ENCODE peak calls at places on chromosomes 2 and 18, in five cellular contexts. Z is NCI-H1105 treated with DMSO at 0.1 percent for 48 hours; B is fibroblast of lung; E is activated CD8-positive, alpha-beta memory T cell treated with anti-CD3 and anti-CD28 coated beads for 1 hour; W is Kasumi-1. R is an unnamed sample.

GRCh38 chr2:218323526-218324472 is 31.5 kb upstream of the TMBIM1 start:
- DNase-seq in E (no peak), W (peak; percentile 62), B (peak; percentile 37), Z (peak; percentile 27), R (peak; percentile 59)

GRCh38 chr2:120436885-120437603 is 91.1 kb downstream of the INHBB start:
- DNase-seq in E (no peak), W (peak; percentile 27), Z (peak; percentile 36), B (peak; percentile 29), R (peak; percentile 86)

GRCh38 chr18:14074187-14074586 is 58.0 kb downstream of the ZNF519 start:
- DNase-seq in Z (no peak), W (peak; percentile 6), E (no peak), B (no peak), R (no peak)

GRCh38 chr18:3248670-3249359 is 1.2 kb downstream of the MYL12A start:
- DNase-seq in Z (no peak), B (peak; percentile 70), W (peak; percentile 46), E (no peak), R (no peak)

GRCh38 chr2:161873689-161874088 is 200.3 kb downstream of the DPP4 start:
- DNase-seq in W (no peak), E (no peak), B (no peak), Z (no peak), R (no peak)

GRCh38 chr2:2233171-2233826 is 97.8 kb downstream of the MYT1L start:
- DNase-seq in W (no peak), B (no peak), Z (no peak), E (no peak), R (no peak)

GRCh38 chr2:113709022-113709421 is 47.4 kb downstream of the SLC35F5 start:
- DNase-seq in Z (peak; percentile 51), W (no peak), B (no peak), E (no peak), R (no peak)

GRCh38 chr2:119521437-119521825 is 2.9 kb downstream of the SCTR start:
- DNase-seq in B (no peak), E (no peak), Z (no peak), W (no peak), R (no peak)

GRCh38 chr2:60961457-60961856 is 56.1 kb upstream of the PEX13 start:
- DNase-seq in E (no peak), W (no peak), B (peak; percentile 44), Z (no peak), R (no peak)

GRCh38 chr2:26848336-26849055 is 564 bp downstream of the DPYSL5 start:
- DNase-seq in E (no peak), B (no peak), W (no peak), Z (peak; percentile 58), R (peak; percentile 63)

GRCh38 chr2:203656522-203657287 is 49.7 kb upstream of the CD28 start:
- DNase-seq in W (no peak), B (peak; percentile 88), E (no peak), Z (no peak), R (peak; percentile 28)

GRCh38 chr2:21354113-21354679 is 230.4 kb downstream of the TDRD15 start:
- DNase-seq in W (no peak), B (no peak), E (no peak), Z (no peak), R (no peak)

GRCh38 chr2:60000681-60001080 is 552.8 kb downstream of the BCL11A start:
- DNase-seq in B (no peak), W (no peak), E (no peak), Z (no peak), R (no peak)

GRCh38 chr2:239928457-239929350 is 96.4 kb downstream of the NDUFA10 start:
- DNase-seq in W (no peak), E (no peak), Z (no peak), B (no peak), R (no peak)

GRCh38 chr2:44769349-44770005 is 172.0 kb upstream of the SIX3 start:
- DNase-seq in E (no peak), Z (peak; percentile 67), W (no peak), B (no peak), R (no peak)

GRCh38 chr2:160224060-160224459 is 24.0 kb upstream of the ITGB6 start:
- DNase-seq in B (peak; percentile 93), W (no peak), Z (no peak), E (no peak), R (no peak)

GRCh38 chr18:36953047-36953446 is 124.1 kb downstream of the KIAA1328 start:
- DNase-seq in E (no peak), W (no peak), Z (no peak), B (no peak), R (no peak)

GRCh38 chr18:9782073-9782857 is 74.2 kb downstream of the RAB31 start:
- DNase-seq in Z (no peak), E (no peak), W (peak; percentile 96), B (peak; percentile 96), R (no peak)

GRCh38 chr18:9466911-9467310 is 8.4 kb upstream of the RALBP1 start:
- DNase-seq in W (no peak), B (peak; percentile 33), E (no peak), Z (no peak), R (no peak)

GRCh38 chr2:43318791-43319190 is 92.4 kb upstream of the ZFP36L2 start:
- DNase-seq in W (no peak), E (no peak), B (peak; percentile 87), Z (peak; percentile 9), R (no peak)

GRCh38 chr18:63213331-63213900 is 106.2 kb downstream of the BCL2 start:
- DNase-seq in W (no peak), Z (no peak), B (peak; percentile 28), E (no peak), R (no peak)

GRCh38 chr2:144240656-144241339 is 279.1 kb downstream of the ZEB2 start:
- DNase-seq in B (no peak), W (no peak), Z (no peak), E (no peak), R (no peak)

GRCh38 chr2:238108423-238109201 is 8.5 kb downstream of the ESPNL start:
- DNase-seq in W (no peak), B (no peak), Z (peak; percentile 38), E (no peak), R (no peak)

GRCh38 chr2:196170202-196170680 is 1.1 kb downstream of the STK17B start:
- DNase-seq in B (peak; percentile 81), E (no peak), W (peak; percentile 67), Z (peak; percentile 50), R (peak; percentile 19)

GRCh38 chr18:77100751-77101355 is 31.7 kb downstream of the MBP start:
- DNase-seq in E (no peak), B (no peak), W (no peak), Z (no peak), R (no peak)

GRCh38 chr2:143852748-143853147 is 667.2 kb downstream of the ZEB2 start:
- DNase-seq in W (no peak), E (no peak), Z (no peak), B (no peak), R (no peak)

GRCh38 chr2:73494031-73494430 is 108.4 kb downstream of the ALMS1 start:
- DNase-seq in E (no peak), W (no peak), B (no peak), Z (no peak), R (peak; percentile 18)